ENCODE peak calls at places on chromosomes 4 and X, in ten cellular contexts. K, M, X, J, H, A, N, Y, P and B are unnamed samples.
A peak's percentile ranks its signal among the peaks of the same experiment; 100 is the strongest.

GRCh38 chr4:16843831-16844508 is 54.5 kb downstream of the LDB2 start:
- DNase-seq in J (peak; percentile 82), H (no peak), P (no peak), X (no peak), N (no peak), Y (no peak), M (no peak), A (peak; percentile 54), K (peak; percentile 83), B (no peak)

GRCh38 chr4:7328913-7329638 is 105.7 kb downstream of the PSAPL1 start:
- DNase-seq in P (no peak), H (no peak), J (peak; percentile 18), N (no peak), Y (no peak), K (peak; percentile 40), M (peak; percentile 73), X (no peak), A (peak; percentile 65), B (no peak)

GRCh38 chrX:85111347-85111746 is 107.7 kb downstream of the APOOL start:
- DNase-seq in H (no peak), J (peak; percentile 6), X (no peak), N (peak; percentile 15), M (no peak), A (peak; percentile 30), Y (no peak), K (peak; percentile 30), P (no peak), B (no peak)

GRCh38 chrX:57772637-57773036 is 92.6 kb upstream of the NLRP2B start:
- DNase-seq in N (no peak), M (peak; percentile 10), X (no peak), P (no peak), A (peak; percentile 2), H (no peak), K (no peak), J (no peak), Y (no peak), B (no peak)

GRCh38 chrX:139850968-139851367 is 81.9 kb downstream of the ATP11C start:
- DNase-seq in H (peak; percentile 46), X (no peak), K (no peak), M (no peak), J (no peak), A (no peak), N (no peak), Y (no peak), P (no peak), B (no peak)

GRCh38 chr4:110869862-110870577 is 247.1 kb upstream of the PITX2 start:
- DNase-seq in H (no peak), N (no peak), P (no peak), J (peak; percentile 75), X (no peak), M (peak; percentile 1), Y (no peak), A (peak; percentile 24), K (no peak), B (no peak)

GRCh38 chrX:125378205-125378604 is 58.5 kb downstream of the TEX13C start:
- DNase-seq in J (no peak), A (peak; percentile 11), N (no peak), P (no peak), H (no peak), K (no peak), Y (no peak), M (no peak), X (no peak), B (no peak)

GRCh38 chrX:136170109-136170800 is 22.9 kb downstream of the FHL1 start:
- DNase-seq in H (no peak), N (no peak), K (peak; percentile 58), J (peak; percentile 65), A (no peak), X (no peak), M (no peak), Y (no peak), P (no peak), B (no peak)

GRCh38 chr4:94976371-94977011 is 218.7 kb downstream of the BMPR1B start:
- DNase-seq in X (no peak), K (peak; percentile 80), Y (no peak), J (peak; percentile 76), A (peak; percentile 74), H (no peak), N (no peak), P (no peak), M (peak; percentile 50), B (no peak)

GRCh38 chrX:5857232-5857631 is 371.4 kb downstream of the NLGN4X start:
- DNase-seq in X (no peak), N (no peak), J (no peak), H (no peak), K (no peak), M (no peak), P (no peak), A (no peak), Y (no peak), B (no peak)

DNA sequence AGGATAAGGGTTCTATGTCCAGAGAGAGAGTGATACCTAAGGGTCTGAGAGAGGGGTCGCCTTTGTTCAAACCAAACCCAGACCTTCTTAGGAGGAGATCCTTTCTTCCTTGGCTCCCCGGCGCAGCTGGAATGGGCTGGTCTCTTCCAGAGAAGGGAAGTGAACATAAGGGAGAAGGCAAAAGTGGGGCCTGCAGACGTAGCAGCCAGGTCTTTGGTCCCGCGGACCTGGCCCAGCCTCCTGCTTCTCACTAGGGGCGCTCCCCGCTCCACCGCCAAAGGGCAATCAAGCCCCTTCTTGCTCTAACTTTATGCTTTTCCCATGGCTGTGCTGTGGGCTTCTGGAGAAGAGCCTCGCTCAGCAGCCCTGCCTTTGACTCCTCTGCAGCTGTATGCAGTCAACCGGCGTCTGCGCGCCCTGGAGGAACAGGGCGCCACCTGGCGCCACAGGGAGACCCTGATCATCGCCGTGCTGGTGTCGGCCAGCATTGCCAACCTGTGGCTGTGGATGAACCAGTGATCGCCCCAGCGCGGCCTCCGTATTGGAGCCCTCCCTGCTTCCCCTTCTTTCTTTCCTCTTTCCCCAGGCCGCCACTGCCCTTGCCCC is 6.5 kb downstream of the FATE1 start:
- DNase-seq in J (peak; percentile 1), M (peak; percentile 12), X (peak; percentile 64), P (no peak), H (peak; percentile 82), A (no peak), Y (peak; percentile 40), N (peak; percentile 10), K (peak; percentile 17), B (no peak)
- TF ChIP-seq CTCF in J (peak; percentile 36), M (peak; percentile 13), X (no peak), P (no peak), H (peak; percentile 67), A (no peak), Y (peak; percentile 59), N (peak; percentile 61), K (peak; percentile 32), B (no peak)

GRCh38 chr4:122146652-122147051 is 5.5 kb upstream of the BLTP1 start:
- DNase-seq in J (no peak), M (no peak), P (no peak), A (no peak), N (no peak), K (no peak), X (no peak), Y (no peak), H (no peak), B (no peak)

GRCh38 chr4:122156819-122157218 is 4.7 kb downstream of the BLTP1 start:
- DNase-seq in N (no peak), P (no peak), H (no peak), J (no peak), Y (no peak), M (no peak), K (no peak), X (no peak), A (no peak), B (no peak)

GRCh38 chr4:122152699-122153328 is 683 bp downstream of the BLTP1 start:
- DNase-seq in P (no peak), Y (peak; percentile 33), X (peak; percentile 42), K (peak; percentile 38), J (peak; percentile 64), M (peak; percentile 9), N (peak; percentile 52), H (peak; percentile 63), A (peak; percentile 28), B (peak; percentile 79)

GRCh38 chr4:122150896-122151295 is 1.2 kb upstream of the BLTP1 start:
- DNase-seq in Y (no peak), M (no peak), A (no peak), N (peak; percentile 14), H (no peak), K (no peak), P (no peak), X (no peak), J (no peak), B (no peak)

DNA sequence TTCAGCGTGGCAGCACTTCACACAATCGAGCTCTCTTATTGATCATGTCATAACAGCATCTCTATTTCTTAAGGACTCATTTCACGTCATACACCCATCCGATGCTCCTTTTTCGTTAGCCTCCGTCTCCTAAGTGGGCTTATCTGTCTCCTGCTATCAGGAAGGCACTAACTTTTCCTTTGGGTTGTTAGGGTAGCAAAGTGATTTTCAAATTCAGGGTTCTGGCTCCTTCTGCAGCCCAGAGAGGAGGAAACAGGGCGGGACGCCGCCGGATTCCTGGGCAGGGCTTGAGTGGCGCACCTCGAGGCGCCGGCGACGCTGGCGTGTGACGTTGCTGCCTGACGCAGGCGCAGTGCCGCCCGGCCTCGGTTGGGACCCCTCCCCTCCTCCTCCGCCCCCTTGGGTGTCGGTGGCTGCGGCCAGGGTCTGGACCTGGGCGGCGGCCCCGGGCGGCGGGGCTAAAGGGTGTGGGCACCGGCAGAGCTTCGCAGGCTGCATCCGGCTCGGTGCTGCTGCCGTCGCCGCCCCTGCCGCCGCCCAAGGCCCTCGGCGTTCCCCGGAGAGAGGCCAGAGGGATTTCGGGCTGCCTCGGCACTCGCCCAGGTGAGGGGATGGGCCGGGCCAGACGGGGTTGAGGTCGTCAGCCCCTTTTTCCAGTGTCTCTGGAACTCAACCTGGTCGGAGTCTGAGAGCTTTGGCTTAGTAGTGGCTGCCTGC is at the start of gene BLTP1:
- DNase-seq in X (peak; percentile 87), P (peak; percentile 57), K (peak; percentile 82), A (peak; percentile 79), M (peak; percentile 79), J (peak; percentile 95), N (peak; percentile 88), H (peak; percentile 90), Y (peak; percentile 74), B (peak; percentile 90)
- TF ChIP-seq CTCF in X (no peak), P (no peak), K (no peak), A (no peak), M (no peak), J (no peak), N (no peak), H (no peak), Y (no peak), B (no peak)

GRCh38 chrX:77946571-77946970 is 22.9 kb downstream of the PGAM4 start:
- DNase-seq in M (no peak), N (no peak), X (no peak), P (no peak), J (no peak), H (no peak), K (no peak), A (no peak), Y (no peak), B (no peak)
- TF ChIP-seq CTCF in M (no peak), N (no peak), X (peak; percentile 42), P (no peak), J (no peak), H (no peak), K (no peak), A (no peak), Y (peak; percentile 39), B (no peak)

DNA sequence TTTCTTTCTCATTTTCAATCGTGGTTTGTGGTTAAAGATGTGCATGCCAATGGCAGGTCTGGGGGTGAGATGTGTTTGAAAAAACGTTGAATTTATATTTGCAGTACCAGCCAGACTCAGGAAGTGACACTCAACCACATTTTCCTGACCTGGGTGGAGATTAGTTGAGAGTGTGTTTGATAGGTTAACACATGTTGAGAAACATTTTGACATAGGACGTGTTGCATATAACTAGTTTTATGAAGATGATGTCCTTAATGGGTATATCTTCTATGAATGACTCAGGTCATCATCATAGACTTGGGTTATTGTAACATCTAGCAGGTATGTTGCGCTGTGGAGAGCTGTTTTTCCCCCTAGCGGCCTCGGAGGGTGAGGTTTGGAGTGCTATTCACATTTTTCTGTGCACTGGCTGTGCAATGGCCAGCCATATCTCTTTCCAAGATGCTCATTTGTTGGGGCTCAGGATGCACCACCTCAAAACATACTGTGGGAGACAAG is 21.7 kb upstream of the CD38 start:
- DNase-seq in A (peak; percentile 82), M (peak; percentile 37), Y (no peak), H (no peak), K (peak; percentile 32), N (peak; percentile 67), X (no peak), P (peak; percentile 97), J (peak; percentile 11), B (no peak)
- TF ChIP-seq CTCF in A (peak; percentile 50), M (no peak), Y (no peak), H (no peak), K (peak; percentile 2), N (peak; percentile 70), X (no peak), P (peak; percentile 55), J (no peak), B (no peak)